ENCODE peak calls at places on chromosomes 7 and 10, in ten cellular contexts. F, L, K, A, C, B, D, M, X and R are unnamed samples.
A peak's percentile ranks its signal among the peaks of the same experiment; 100 is the strongest.

GRCh38 chr7:108308276-108308675 is 148.0 kb downstream of the NRCAM start:
- DNase-seq in K (no peak), L (peak; percentile 90), B (no peak), A (no peak), F (no peak), D (no peak), M (no peak), C (no peak), X (no peak), R (no peak)

GRCh38 chr7:89511900-89512299 is 642.4 kb upstream of the STEAP1 start:
- DNase-seq in L (no peak), X (no peak), D (no peak), F (no peak), M (no peak), C (no peak), K (no peak), A (no peak), B (no peak), R (no peak)

GRCh38 chr7:133009853-133010252 is 72.0 kb downstream of the CHCHD3 start:
- DNase-seq in L (no peak), X (no peak), M (no peak), F (no peak), B (no peak), K (no peak), A (no peak), D (no peak), C (no peak), R (peak; percentile 82)

GRCh38 chr10:61869772-61870520 is 31.6 kb upstream of the ARID5B start:
- DNase-seq in B (no peak), M (no peak), X (no peak), L (peak; percentile 47), D (peak; percentile 74), C (no peak), K (no peak), F (no peak), A (no peak), R (peak; percentile 24)

GRCh38 chr10:70956029-70956759 is 67.8 kb upstream of the PCBD1 start:
- DNase-seq in F (no peak), L (no peak), A (no peak), K (no peak), C (no peak), M (no peak), D (no peak), X (no peak), B (no peak), R (no peak)

GRCh38 chr10:36109399-36110023 is 467.4 kb upstream of the FZD8 start:
- DNase-seq in A (no peak), B (no peak), F (no peak), D (no peak), L (no peak), C (no peak), K (no peak), M (no peak), X (no peak), R (no peak)

GRCh38 chr10:3765376-3765667 is 19.7 kb downstream of the KLF6 start:
- DNase-seq in A (no peak), F (no peak), C (no peak), B (no peak), M (no peak), X (no peak), D (no peak), L (no peak), K (no peak), R (no peak)

GRCh38 chr10:73653701-73654100 is 2.1 kb downstream of the SYNPO2L start:
- DNase-seq in C (no peak), D (no peak), K (no peak), X (no peak), F (no peak), L (peak; percentile 49), B (no peak), M (no peak), A (no peak), R (no peak)

GRCh38 chr10:30068482-30069223 is 9.3 kb upstream of the JCAD start:
- DNase-seq in A (no peak), F (no peak), B (no peak), L (no peak), D (no peak), C (no peak), X (no peak), M (no peak), K (no peak), R (peak; percentile 27)